ENCODE peak calls at places on chromosomes 16 and 17, in seven cellular contexts. One of them, this sample, is unnamed.

GRCh38 chr16:11359370-11359769 is 14.1 kb downstream of the RMI2 start:
- DNase-seq in HFF-Myc: no peak
- DNase-seq in WTC11: no peak
- DNase-seq in fibroblast of lung: peak
- DNase-seq in foreskin fibroblast: peak
- DNase-seq in pancreas: no peak
- DNase-seq in D721Med: no peak
- DNase-seq in this sample: peak

GRCh38 chr17:83195330-83196087 is 116.1 kb downstream of the METRNL start:
- DNase-seq in HFF-Myc: no peak
- DNase-seq in WTC11: no peak
- DNase-seq in pancreas: no peak
- DNase-seq in fibroblast of lung: peak
- DNase-seq in foreskin fibroblast: peak
- DNase-seq in D721Med: no peak
- DNase-seq in this sample: no peak

GRCh38 chr16:1197237-1197866 is 27.7 kb downstream of the TPSG1 start:
- DNase-seq in WTC11: no peak
- DNase-seq in fibroblast of lung: no peak
- DNase-seq in HFF-Myc: no peak
- DNase-seq in pancreas: no peak
- DNase-seq in foreskin fibroblast: no peak
- DNase-seq in D721Med: no peak
- DNase-seq in this sample: no peak

GRCh38 chr17:39950871-39951348 is 11.9 kb upstream of the GSDMA start:
- DNase-seq in WTC11: no peak
- DNase-seq in fibroblast of lung: no peak
- DNase-seq in D721Med: no peak
- DNase-seq in foreskin fibroblast: peak
- DNase-seq in pancreas: peak
- DNase-seq in HFF-Myc: no peak
- DNase-seq in this sample: peak

GRCh38 chr16:23296994-23297393 is 5.1 kb upstream of the SCNN1B start:
- DNase-seq in pancreas: no peak
- DNase-seq in HFF-Myc: no peak
- DNase-seq in foreskin fibroblast: no peak
- DNase-seq in WTC11: peak
- DNase-seq in D721Med: no peak
- DNase-seq in fibroblast of lung: no peak
- DNase-seq in this sample: no peak

GRCh38 chr16:61289141-61289540 is 747.1 kb downstream of the CDH8 start:
- DNase-seq in fibroblast of lung: no peak
- DNase-seq in pancreas: no peak
- DNase-seq in foreskin fibroblast: no peak
- DNase-seq in D721Med: no peak
- DNase-seq in HFF-Myc: no peak
- DNase-seq in WTC11: no peak
- DNase-seq in this sample: no peak

GRCh38 chr16:2842340-2843000 is 12.4 kb downstream of the ZG16B start:
- DNase-seq in D721Med: no peak
- DNase-seq in foreskin fibroblast: peak
- DNase-seq in pancreas: peak
- DNase-seq in fibroblast of lung: peak
- DNase-seq in WTC11: peak
- DNase-seq in HFF-Myc: no peak
- DNase-seq in this sample: peak

GRCh38 chr16:1051446-1051845 is 21.1 kb upstream of the SSTR5 start:
- DNase-seq in WTC11: no peak
- DNase-seq in D721Med: no peak
- DNase-seq in pancreas: no peak
- DNase-seq in HFF-Myc: no peak
- DNase-seq in fibroblast of lung: no peak
- DNase-seq in foreskin fibroblast: no peak
- DNase-seq in this sample: no peak

GRCh38 chr17:34364741-34365140 is 1.7 kb upstream of the CCL1 start:
- DNase-seq in foreskin fibroblast: no peak
- DNase-seq in WTC11: no peak
- DNase-seq in D721Med: no peak
- DNase-seq in HFF-Myc: no peak
- DNase-seq in fibroblast of lung: no peak
- DNase-seq in pancreas: no peak
- DNase-seq in this sample: no peak

DNA sequence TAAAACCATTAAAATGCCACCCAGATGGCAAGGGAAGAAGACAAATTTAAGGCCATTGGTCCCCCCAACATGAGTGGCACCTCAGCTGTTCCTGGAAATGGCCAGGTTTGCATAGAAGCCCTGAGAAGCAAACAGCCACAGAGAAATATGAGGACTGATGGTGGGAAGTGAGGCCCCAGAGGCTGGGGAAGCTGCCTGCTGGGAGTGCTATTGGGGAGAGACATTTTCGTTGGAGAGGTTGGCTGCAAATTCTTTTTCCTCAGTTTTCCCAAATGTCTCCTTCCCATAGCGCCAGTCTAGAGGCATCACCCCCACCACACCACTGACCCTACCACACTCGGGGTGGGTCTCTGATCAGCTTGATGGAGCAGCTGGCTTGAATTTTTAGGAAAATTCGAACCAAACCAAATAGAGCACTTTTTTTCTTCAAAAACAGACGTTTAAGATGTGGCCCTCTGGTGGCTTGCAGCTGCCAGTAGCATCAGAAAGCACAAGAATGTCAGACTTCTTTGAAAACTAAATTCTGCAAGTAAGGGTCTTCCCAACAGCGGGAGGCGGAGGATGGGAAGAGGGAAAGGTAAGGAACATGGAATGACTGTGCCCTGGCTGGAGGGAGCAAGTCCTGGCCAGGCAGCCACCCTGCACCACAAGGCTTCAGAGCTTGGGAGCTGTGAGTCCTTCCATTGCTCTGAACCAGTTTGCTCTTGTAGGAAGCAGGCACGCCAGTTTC is 13.2 kb upstream of the SLC12A3 start:
- DNase-seq in pancreas: no peak
- DNase-seq in foreskin fibroblast: peak
- DNase-seq in D721Med: no peak
- DNase-seq in fibroblast of lung: peak
- DNase-seq in WTC11: peak
- DNase-seq in HFF-Myc: no peak
- DNase-seq in this sample: no peak
- TF ChIP-seq CTCF in pancreas: no peak
- TF ChIP-seq CTCF in foreskin fibroblast: peak
- TF ChIP-seq CTCF in D721Med: peak
- TF ChIP-seq CTCF in fibroblast of lung: peak
- TF ChIP-seq CTCF in WTC11: no peak
- TF ChIP-seq CTCF in HFF-Myc: peak
- TF ChIP-seq CTCF in this sample: peak

DNA sequence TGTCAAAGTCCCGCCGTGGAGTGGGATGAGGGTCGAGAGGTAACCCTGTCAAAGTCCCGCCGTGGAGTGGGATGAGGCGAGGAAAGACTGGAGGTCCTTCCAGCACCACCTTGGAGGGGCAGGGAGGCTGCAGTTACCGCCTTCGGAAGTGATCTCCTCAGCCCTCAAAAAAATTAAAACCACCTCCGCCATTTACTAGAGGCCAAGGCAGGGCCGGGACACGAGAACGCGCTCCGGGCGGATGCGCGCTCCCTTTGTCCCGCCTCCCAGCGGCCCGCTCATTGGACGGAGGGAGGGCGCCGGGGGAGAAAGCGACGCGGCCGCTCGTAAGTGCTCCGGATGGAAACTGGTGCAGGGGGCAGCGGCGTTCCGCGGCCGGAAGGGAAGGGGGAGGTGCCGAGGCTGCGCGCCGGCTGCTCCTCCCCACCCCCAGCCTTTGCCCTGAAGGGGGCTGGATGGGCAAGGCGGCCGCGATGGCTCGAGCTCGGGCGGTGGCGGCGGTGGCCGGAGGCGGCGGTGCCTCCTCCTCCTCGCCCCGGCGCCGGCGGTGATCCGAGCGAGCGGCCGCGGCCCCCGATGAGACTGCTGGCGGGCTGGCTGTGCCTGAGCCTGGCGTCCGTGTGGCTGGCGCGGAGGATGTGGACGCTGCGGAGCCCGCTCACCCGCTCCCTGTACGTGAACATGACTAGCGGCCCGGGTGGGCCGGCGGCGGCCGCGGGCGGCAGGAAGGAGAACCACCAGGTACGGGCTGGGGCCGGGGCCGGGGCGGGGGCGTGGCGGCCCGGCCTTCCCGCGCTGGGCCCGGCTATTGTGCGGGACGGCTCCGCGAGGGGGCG is at the start of gene METTL9:
- DNase-seq in HFF-Myc: peak
- DNase-seq in D721Med: peak
- DNase-seq in fibroblast of lung: peak
- DNase-seq in pancreas: peak
- DNase-seq in WTC11: peak
- DNase-seq in foreskin fibroblast: peak
- DNase-seq in this sample: peak
- TF ChIP-seq CTCF in HFF-Myc: no peak
- TF ChIP-seq CTCF in D721Med: no peak
- TF ChIP-seq CTCF in fibroblast of lung: no peak
- TF ChIP-seq CTCF in pancreas: no peak
- TF ChIP-seq CTCF in WTC11: no peak
- TF ChIP-seq CTCF in foreskin fibroblast: no peak
- TF ChIP-seq CTCF in this sample: no peak

DNA sequence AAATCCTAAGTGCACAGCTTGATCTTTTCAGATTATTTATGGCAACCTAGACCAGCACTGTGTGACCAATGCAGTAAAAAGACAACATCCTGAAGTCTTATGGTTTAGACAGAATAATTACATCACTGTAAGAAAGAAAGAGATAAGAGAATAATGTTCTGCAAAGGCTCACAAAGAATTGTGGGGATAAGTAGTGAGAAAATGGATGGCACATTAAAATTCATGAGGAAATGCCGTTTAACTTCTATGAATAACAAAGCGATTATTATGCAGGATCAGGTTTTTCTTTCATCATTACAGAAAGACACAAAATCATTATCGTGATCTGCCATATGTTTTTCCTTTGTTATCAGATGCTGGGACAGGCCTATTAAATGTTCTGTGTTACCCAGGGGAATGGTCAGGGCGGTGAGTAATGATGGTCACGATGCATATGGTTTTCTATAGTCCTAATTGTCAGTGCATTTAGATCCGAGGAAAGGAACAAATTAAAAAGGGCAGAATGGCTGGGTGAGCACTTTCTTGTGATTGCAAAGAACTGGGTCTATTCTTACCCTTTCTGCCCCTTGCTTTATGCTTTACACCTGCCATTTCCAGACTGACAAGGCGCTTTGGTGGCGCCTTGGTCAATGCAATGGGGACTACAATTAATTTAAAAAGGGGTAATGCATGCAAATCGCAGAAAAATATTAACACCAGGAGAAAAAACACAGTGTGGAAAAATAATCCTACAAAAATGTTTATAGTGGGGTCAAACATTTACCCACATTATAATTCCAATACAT is 18.1 kb upstream of the DHX40 start:
- DNase-seq in fibroblast of lung: peak
- DNase-seq in D721Med: no peak
- DNase-seq in WTC11: no peak
- DNase-seq in pancreas: no peak
- DNase-seq in HFF-Myc: no peak
- DNase-seq in foreskin fibroblast: peak
- DNase-seq in this sample: no peak
- TF ChIP-seq CTCF in fibroblast of lung: no peak
- TF ChIP-seq CTCF in D721Med: no peak
- TF ChIP-seq CTCF in WTC11: no peak
- TF ChIP-seq CTCF in pancreas: no peak
- TF ChIP-seq CTCF in HFF-Myc: no peak
- TF ChIP-seq CTCF in foreskin fibroblast: no peak
- TF ChIP-seq CTCF in this sample: no peak

GRCh38 chr17:45791041-45791582 is 7.0 kb downstream of the CRHR1 start:
- DNase-seq in HFF-Myc: no peak
- DNase-seq in foreskin fibroblast: no peak
- DNase-seq in WTC11: no peak
- DNase-seq in fibroblast of lung: no peak
- DNase-seq in D721Med: no peak
- DNase-seq in pancreas: no peak
- DNase-seq in this sample: no peak

GRCh38 chr17:45790296-45790922 is 6.3 kb downstream of the CRHR1 start:
- DNase-seq in WTC11: no peak
- DNase-seq in pancreas: peak
- DNase-seq in HFF-Myc: no peak
- DNase-seq in D721Med: no peak
- DNase-seq in foreskin fibroblast: peak
- DNase-seq in fibroblast of lung: no peak
- DNase-seq in this sample: no peak

GRCh38 chr17:45791935-45792334 is 7.8 kb downstream of the CRHR1 start:
- DNase-seq in D721Med: no peak
- DNase-seq in HFF-Myc: no peak
- DNase-seq in fibroblast of lung: no peak
- DNase-seq in pancreas: peak
- DNase-seq in foreskin fibroblast: no peak
- DNase-seq in WTC11: no peak
- DNase-seq in this sample: no peak

GRCh38 chr17:45788057-45788456 is 3.9 kb downstream of the CRHR1 start:
- DNase-seq in WTC11: no peak
- DNase-seq in D721Med: no peak
- DNase-seq in HFF-Myc: no peak
- DNase-seq in foreskin fibroblast: no peak
- DNase-seq in fibroblast of lung: no peak
- DNase-seq in pancreas: no peak
- DNase-seq in this sample: no peak

DNA sequence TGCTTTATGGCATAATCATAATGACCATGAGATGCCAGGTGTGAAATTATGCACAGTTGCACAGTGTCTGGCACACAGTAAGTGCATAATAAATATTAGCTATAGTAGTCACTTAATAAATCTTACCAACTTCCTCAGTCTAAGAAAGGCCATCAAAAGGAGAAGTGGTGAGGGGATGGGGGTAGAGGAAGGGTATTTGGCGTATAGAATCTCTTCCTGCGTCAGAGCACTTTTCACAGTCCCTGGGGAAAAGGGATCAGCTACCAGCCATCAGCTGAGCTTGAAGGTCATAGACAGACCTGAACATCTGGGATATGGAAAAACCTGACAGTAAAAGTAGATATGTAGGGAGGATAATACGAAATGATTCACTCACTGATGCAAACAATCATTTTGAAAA is 5.8 kb downstream of the CRHR1 start:
- DNase-seq in WTC11: no peak
- DNase-seq in pancreas: no peak
- DNase-seq in fibroblast of lung: no peak
- DNase-seq in D721Med: no peak
- DNase-seq in HFF-Myc: no peak
- DNase-seq in foreskin fibroblast: no peak
- DNase-seq in this sample: no peak
- TF ChIP-seq CTCF in WTC11: no peak
- TF ChIP-seq CTCF in pancreas: no peak
- TF ChIP-seq CTCF in fibroblast of lung: no peak
- TF ChIP-seq CTCF in D721Med: no peak
- TF ChIP-seq CTCF in HFF-Myc: no peak
- TF ChIP-seq CTCF in foreskin fibroblast: no peak
- TF ChIP-seq CTCF in this sample: no peak